ENCODE peak calls at places on chromosomes 6 and 20, in four cellular contexts. P is lung, C is MM.1S, R is AG09309. T is an unnamed sample.

GRCh38 chr20:63946986-63947637 is 9.1 kb downstream of the UCKL1 start:
- DNase-seq in P (no peak), R (no peak), C (no peak), T (no peak)

GRCh38 chr20:5402903-5403531 is 86.3 kb upstream of the PROKR2 start:
- DNase-seq in R (no peak), P (no peak), C (peak), T (peak)

GRCh38 chr6:74717591-74717990 is 488.3 kb downstream of the COL12A1 start:
- DNase-seq in R (no peak), C (no peak), P (no peak), T (no peak)

GRCh38 chr6:34572585-34572984 is 16.5 kb upstream of the SPDEF start:
- DNase-seq in R (no peak), C (no peak), P (no peak), T (no peak)

GRCh38 chr6:168796106-168796505 is 355.1 kb downstream of the SMOC2 start:
- DNase-seq in P (no peak), C (no peak), R (no peak), T (no peak)

GRCh38 chr6:16244446-16244845 is 6.1 kb downstream of the GMPR start:
- DNase-seq in R (no peak), C (no peak), P (no peak), T (no peak)

GRCh38 chr20:25076731-25077609 is 5.0 kb downstream of the VSX1 start:
- DNase-seq in P (no peak), C (peak), R (no peak), T (peak)

GRCh38 chr6:7467007-7467897 is 74.2 kb upstream of the DSP start:
- DNase-seq in C (no peak), P (no peak), R (no peak), T (no peak)

GRCh38 chr20:24956001-24956761 is 7.1 kb downstream of the CST7 start:
- DNase-seq in R (no peak), P (no peak), C (no peak), T (no peak)

GRCh38 chr20:19210426-19211155 is 1.9 kb upstream of the SLC24A3 start:
- DNase-seq in P (peak), R (peak), C (no peak), T (no peak)

GRCh38 chr6:56837322-56837894 is 117.5 kb upstream of the BEND6 start:
- DNase-seq in R (no peak), C (no peak), P (no peak), T (no peak)

GRCh38 chr6:15962449-15962764 is 166.5 kb upstream of the MYLIP start:
- DNase-seq in C (no peak), R (peak), P (no peak), T (peak)

GRCh38 chr6:150256618-150257272 is 112.1 kb upstream of the IYD start:
- DNase-seq in R (peak), P (no peak), C (no peak), T (no peak)

GRCh38 chr20:19781235-19781634 is 23.2 kb downstream of the RIN2 start:
- DNase-seq in P (no peak), C (no peak), R (no peak), T (no peak)

GRCh38 chr6:94323853-94324252 is 904.5 kb upstream of the EPHA7 start:
- DNase-seq in P (no peak), R (no peak), C (no peak), T (no peak)

GRCh38 chr6:152312434-152312833 is 324.7 kb downstream of the SYNE1 start:
- DNase-seq in C (no peak), R (no peak), P (no peak), T (no peak)

GRCh38 chr20:11255860-11256259 is 582.1 kb upstream of the JAG1 start:
- DNase-seq in R (no peak), C (no peak), P (no peak), T (no peak)

GRCh38 chr20:63495771-63496403 is 3.0 kb downstream of the EEF1A2 start:
- DNase-seq in P (peak), C (peak), R (no peak), T (peak)

GRCh38 chr6:20652691-20653479 is 118.6 kb downstream of the CDKAL1 start:
- DNase-seq in C (no peak), R (no peak), P (no peak), T (no peak)

GRCh38 chr6:104632565-104632964 is 227.2 kb downstream of the HACE1 start:
- DNase-seq in P (no peak), R (no peak), C (no peak), T (no peak)

GRCh38 chr20:41001497-41001896 is 27.1 kb upstream of the TOP1 start:
- DNase-seq in C (no peak), R (no peak), P (no peak), T (no peak)

GRCh38 chr6:43426928-43427405 is 374 bp upstream of the ABCC10 start:
- DNase-seq in P (no peak), R (no peak), C (no peak), T (no peak)

GRCh38 chr6:43687079-43687436 is 533 bp downstream of the MRPS18A start:
- DNase-seq in R (no peak), C (no peak), P (no peak), T (no peak)

GRCh38 chr20:25233016-25233772 is 14.7 kb upstream of the PYGB start:
- DNase-seq in P (peak), C (no peak), R (no peak), T (no peak)

GRCh38 chr20:40493071-40493470 is 196.0 kb downstream of the MAFB start:
- DNase-seq in R (peak), P (peak), C (no peak), T (no peak)

GRCh38 chr6:15945593-15946159 is 183.2 kb upstream of the MYLIP start:
- DNase-seq in R (no peak), P (no peak), C (no peak), T (no peak)

GRCh38 chr6:54255881-54256280 is 52.4 kb upstream of the TINAG start:
- DNase-seq in P (no peak), R (no peak), C (no peak), T (no peak)

GRCh38 chr6:116012966-116013365 is 47.7 kb downstream of the FRK start:
- DNase-seq in P (no peak), R (no peak), C (no peak), T (no peak)

GRCh38 chr6:21987501-21987957 is 309.3 kb downstream of the PRL start:
- DNase-seq in R (peak), P (peak), C (no peak), T (peak)

DNA sequence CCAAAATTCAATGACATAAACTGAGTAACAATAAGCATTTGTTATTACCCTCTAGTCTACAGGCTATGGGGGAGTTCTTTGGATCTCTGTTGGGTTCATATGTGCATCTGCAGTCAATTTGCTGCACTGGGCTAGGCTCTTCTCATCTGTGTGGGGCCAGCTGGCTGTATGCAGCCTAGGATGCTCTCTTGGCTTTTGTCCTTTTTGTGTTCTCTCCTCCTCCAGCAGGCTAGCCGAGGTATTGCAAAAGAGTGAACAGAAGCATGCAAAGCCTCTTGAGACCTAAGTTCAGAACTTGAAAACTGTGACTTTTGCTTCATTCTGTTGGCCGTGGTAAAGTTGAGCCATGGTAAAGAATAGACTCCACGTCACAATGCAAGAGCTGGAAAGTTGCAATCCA is 62.8 kb upstream of the FOXO3 start:
- DNase-seq in R (no peak), P (no peak), C (peak), T (peak)
- TF ChIP-seq CTCF in R (peak), P (no peak), C (peak), T (peak)

DNA sequence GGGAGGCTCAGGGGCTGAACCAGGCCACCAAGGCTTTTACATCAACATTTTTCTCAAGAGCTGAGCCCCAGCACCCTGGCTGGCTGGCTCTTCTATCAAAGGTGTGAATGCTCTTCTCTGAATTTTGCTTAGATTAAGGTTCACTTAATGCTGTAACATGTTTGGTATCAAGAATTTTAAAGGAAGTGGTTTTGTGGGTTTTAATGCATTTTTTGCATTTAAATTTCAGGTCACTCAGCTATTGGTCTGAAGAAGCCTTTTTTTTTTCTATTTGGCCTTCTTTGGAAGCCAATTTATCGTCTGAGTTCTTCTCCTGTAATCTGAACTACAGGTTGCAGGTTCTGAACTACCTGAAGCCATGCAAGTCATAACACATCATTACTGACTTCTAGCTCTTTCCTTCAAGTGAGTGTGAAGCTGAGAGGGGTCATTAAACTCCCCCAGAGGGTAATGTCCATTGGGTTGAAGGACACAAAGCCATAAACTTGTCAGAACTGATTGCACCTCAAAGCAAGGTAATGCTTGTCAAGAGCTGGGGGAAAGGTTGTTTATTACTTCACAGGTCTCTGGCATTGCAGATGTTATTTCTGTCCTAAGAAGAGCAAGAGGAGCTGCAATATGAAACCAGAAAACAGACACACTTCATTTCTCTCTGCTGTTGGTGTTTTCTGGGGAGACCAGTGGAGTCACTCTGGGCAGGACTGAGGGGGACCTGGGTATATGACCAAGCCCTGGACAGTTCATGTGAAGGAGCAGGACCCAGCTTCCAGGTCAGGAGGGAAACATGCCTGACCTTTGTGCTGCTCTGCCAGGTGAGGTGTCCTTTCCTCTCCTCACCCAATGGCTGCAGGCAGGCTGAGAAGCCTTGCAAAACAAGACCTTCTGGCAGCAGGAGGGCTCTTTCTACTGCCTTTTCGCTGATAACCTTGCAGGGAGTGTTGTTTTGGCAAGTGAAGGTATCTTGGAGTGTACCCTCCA is 26.1 kb upstream of the NEDD9 start:
- DNase-seq in C (peak), P (no peak), R (no peak), T (no peak)
- TF ChIP-seq CTCF in C (no peak), P (no peak), R (no peak), T (no peak)

DNA sequence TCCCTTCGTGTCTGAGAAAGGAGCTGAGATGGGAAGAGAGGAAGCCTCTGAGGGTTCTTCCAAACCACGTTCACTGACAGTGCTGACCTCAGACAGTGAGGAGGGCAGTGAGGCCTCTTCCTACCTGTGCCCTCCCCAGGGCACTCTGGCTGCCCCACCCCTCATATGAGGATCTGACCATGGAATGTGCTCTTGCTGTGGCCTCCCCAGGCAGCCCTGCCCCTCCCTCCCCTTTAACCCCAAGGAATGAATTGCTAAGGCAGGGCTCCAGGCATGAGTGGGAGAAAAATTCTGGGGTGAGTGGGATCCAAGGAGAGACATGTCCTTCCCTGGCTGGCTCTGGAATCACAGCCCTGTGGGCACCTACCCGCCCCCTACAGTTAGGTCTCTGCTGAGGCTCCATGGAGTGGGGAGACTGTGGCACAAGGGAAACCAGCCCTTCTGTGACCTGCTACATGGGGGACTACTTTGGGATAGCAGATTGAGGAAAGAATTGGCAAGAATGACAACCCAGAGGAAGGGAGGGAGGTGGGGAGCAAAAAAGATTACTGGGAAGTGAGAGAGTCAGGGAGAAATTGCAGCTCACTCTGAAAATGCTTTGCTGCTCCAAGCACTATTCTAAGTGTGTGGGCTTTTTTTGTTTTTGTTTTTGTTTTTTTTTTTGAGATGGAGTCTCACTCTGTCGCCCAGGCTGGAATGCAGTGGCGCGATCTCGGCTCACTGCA is 29.4 kb downstream of the TNXB start:
- DNase-seq in R (no peak), C (no peak), P (no peak), T (no peak)
- TF ChIP-seq CTCF in R (peak), C (no peak), P (no peak), T (no peak)

GRCh38 chr6:111844921-111845320 is 28.3 kb downstream of the FYN start:
- DNase-seq in C (peak), P (no peak), R (no peak), T (no peak)
- TF ChIP-seq CTCF in C (no peak), P (no peak), R (peak), T (no peak)

GRCh38 chr6:129671442-129672344 is 38.3 kb downstream of the ARHGAP18 start:
- DNase-seq in C (no peak), P (peak), R (no peak), T (peak)
- TF ChIP-seq CTCF in C (peak), P (no peak), R (peak), T (peak)

GRCh38 chr6:39189915-39190544 is 39.2 kb downstream of the KCNK5 start:
- DNase-seq in C (no peak), R (no peak), P (peak), T (peak)
- TF ChIP-seq CTCF in C (peak), R (peak), P (peak), T (peak)

GRCh38 chr6:111873178-111874029 is at the start of gene FYN:
- DNase-seq in C (peak), R (peak), P (peak), T (peak)
- TF ChIP-seq CTCF in C (peak), R (peak), P (no peak), T (peak)

GRCh38 chr20:44961868-44962267 is 1.7 kb upstream of the TOMM34 start:
- DNase-seq in R (no peak), P (no peak), C (no peak), T (no peak)

GRCh38 chr20:44959082-44959895 is 908 bp downstream of the TOMM34 start:
- DNase-seq in R (no peak), C (peak), P (no peak), T (peak)

GRCh38 chr20:44961024-44961866 is 1.0 kb upstream of the TOMM34 start:
- DNase-seq in C (no peak), R (no peak), P (no peak), T (no peak)

GRCh38 chr20:44958276-44958675 is 1.9 kb downstream of the TOMM34 start:
- DNase-seq in C (no peak), R (no peak), P (no peak), T (no peak)

DNA sequence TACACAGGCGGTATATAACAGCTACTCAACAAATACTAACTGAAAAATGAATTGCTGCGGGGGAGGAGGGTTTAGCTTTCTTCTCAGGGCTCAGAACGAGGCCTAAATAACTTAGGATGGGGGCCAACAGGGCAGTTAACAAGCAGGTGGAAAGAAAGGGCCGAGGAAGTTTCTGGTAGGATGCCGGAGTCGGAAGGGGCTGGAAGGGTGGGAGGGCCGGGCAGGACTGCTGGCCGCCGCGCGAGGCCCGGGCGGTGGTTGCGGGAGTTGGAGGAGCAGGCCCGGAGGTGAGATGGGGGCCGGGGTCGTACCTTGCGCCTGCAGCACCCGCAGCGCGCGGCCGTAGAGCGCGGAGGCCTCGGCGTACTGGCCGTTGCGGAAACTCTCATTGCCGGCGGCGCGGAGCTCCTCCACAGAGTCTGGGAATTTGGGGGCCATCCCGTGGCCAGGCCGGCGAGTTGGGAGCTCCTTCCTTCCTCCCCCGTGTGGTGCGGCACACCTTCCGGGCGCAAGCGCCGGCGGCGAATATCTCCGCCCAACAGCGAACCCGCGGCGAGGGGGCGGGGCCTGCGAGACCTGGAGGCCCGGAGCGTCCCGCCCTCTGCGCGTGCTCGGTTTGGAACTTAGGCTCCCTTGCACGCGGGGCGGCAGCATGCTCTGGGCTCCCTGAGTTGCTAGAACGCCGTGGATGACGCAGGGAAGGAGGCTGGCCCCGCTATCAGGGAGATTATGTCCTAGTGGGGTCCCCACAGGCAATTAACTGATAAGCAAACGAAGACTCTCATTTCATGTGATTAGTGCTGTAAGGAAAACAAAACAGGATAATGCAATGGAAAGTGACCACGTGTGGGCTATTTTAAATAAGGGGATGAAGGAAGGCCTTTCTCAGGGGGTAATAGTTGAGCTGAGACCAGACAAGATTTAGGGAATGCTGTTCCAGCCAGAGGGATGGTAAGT is at the start of gene TOMM34:
- DNase-seq in C (peak), R (peak), P (peak), T (peak)
- TF ChIP-seq CTCF in C (no peak), R (no peak), P (no peak), T (peak)

GRCh38 chr20:51385941-51386530 is 156.5 kb downstream of the NFATC2 start:
- DNase-seq in R (no peak), P (no peak), C (no peak), T (peak)
- TF ChIP-seq CTCF in R (peak), P (peak), C (peak), T (peak)

GRCh38 chr6:154509421-154510143 is 903 bp downstream of the CNKSR3 start:
- DNase-seq in R (no peak), P (no peak), C (no peak), T (peak)
- TF ChIP-seq CTCF in R (no peak), P (no peak), C (no peak), T (no peak)

T was measured in GM13977.